ENCODE peak calls at places on chromosomes 6 and 20, in five cellular contexts. H is neural progenitor cell, B is bronchial epithelial cell, A is NCI-H69, Z is DMS53. C is an unnamed sample.

GRCh38 chr6:70371454-70372105 is 41.7 kb upstream of the FAM135A start:
- DNase-seq in H (peak), A (peak), Z (peak), B (peak), C (peak)

GRCh38 chr20:45685896-45686295 is 15.9 kb upstream of the WFDC11 start:
- DNase-seq in H (peak), A (peak), Z (peak), B (peak), C (peak)

GRCh38 chr20:23118144-23118543 is 32.0 kb upstream of the CD93 start:
- DNase-seq in H (no peak), A (no peak), B (no peak), Z (no peak), C (no peak)

GRCh38 chr6:45946887-45947286 is 68.8 kb downstream of the CLIC5 start:
- DNase-seq in A (no peak), H (no peak), B (no peak), Z (no peak), C (peak)

GRCh38 chr20:38748863-38749153 is 548 bp downstream of the ACTR5 start:
- DNase-seq in A (peak), Z (no peak), H (no peak), B (peak), C (peak)

GRCh38 chr20:49916146-49917002 is 1.0 kb upstream of the SPATA2 start:
- DNase-seq in Z (peak), B (peak), A (peak), H (no peak), C (peak)

GRCh38 chr20:36881888-36882287 is 6.0 kb downstream of the TLDC2 start:
- DNase-seq in B (peak), A (peak), H (no peak), Z (peak), C (peak)

GRCh38 chr6:77910826-77911225 is 258.0 kb downstream of the MEI4 start:
- DNase-seq in Z (no peak), H (no peak), A (no peak), B (peak), C (no peak)

GRCh38 chr6:20870493-20870892 is 336.2 kb downstream of the CDKAL1 start:
- DNase-seq in B (no peak), H (no peak), Z (peak), A (peak), C (no peak)

GRCh38 chr20:37315293-37316110 is 26.0 kb downstream of the MANBAL start:
- DNase-seq in Z (no peak), A (no peak), B (peak), H (no peak), C (no peak)

GRCh38 chr6:149079911-149080501 is 237.5 kb upstream of the TAB2 start:
- DNase-seq in B (peak), A (no peak), H (no peak), Z (no peak), C (peak)

GRCh38 chr6:53044572-53044971 is 20.6 kb upstream of the FBXO9 start:
- DNase-seq in A (no peak), B (no peak), H (no peak), Z (no peak), C (no peak)

GRCh38 chr6:77466055-77467028 is 3.1 kb upstream of the HTR1B start:
- DNase-seq in H (peak), Z (peak), A (peak), B (peak), C (peak)

GRCh38 chr6:155419161-155419560 is 36.5 kb downstream of the NOX3 start:
- DNase-seq in H (no peak), Z (no peak), A (no peak), B (no peak), C (no peak)

GRCh38 chr20:15675151-15675550 is 898.1 kb downstream of the KIF16B start:
- DNase-seq in B (no peak), A (peak), H (no peak), Z (no peak), C (no peak)

GRCh38 chr6:108841377-108841855 is 6.8 kb upstream of the ARMC2 start:
- DNase-seq in H (no peak), A (no peak), Z (no peak), B (no peak), C (no peak)

GRCh38 chr20:4243071-4243470 is 227.7 kb upstream of the RNF24 start:
- DNase-seq in A (no peak), B (no peak), Z (no peak), H (peak), C (no peak)

GRCh38 chr6:132063204-132063603 is 112.0 kb upstream of the CCN2 start:
- DNase-seq in B (no peak), H (no peak), Z (no peak), A (no peak), C (no peak)

GRCh38 chr6:146594495-146594894 is 4.3 kb upstream of the ADGB start:
- DNase-seq in H (no peak), B (no peak), Z (no peak), A (no peak), C (no peak)

GRCh38 chr20:3786126-3786484 is 435 bp downstream of the CENPB start:
- DNase-seq in Z (peak), H (peak), A (peak), B (peak), C (no peak)

GRCh38 chr6:15351631-15352030 is 105.8 kb downstream of the JARID2 start:
- DNase-seq in B (peak), Z (peak), H (no peak), A (no peak), C (no peak)

GRCh38 chr6:142700676-142701185 is 244.2 kb downstream of the HIVEP2 start:
- DNase-seq in H (no peak), B (no peak), A (no peak), Z (no peak), C (no peak)

GRCh38 chr6:167826230-167827061 is at the start of gene AFDN:
- DNase-seq in B (no peak), H (peak), A (peak), Z (peak), C (peak)